ENCODE peak calls at places on chromosome 4, in ten cellular contexts. W, Y, D, B, J, M, H, S, I and T are unnamed samples. For H3K4me1, the result is how much of the 10 kb centered on the place peaks cover.

GRCh38 chr4:170014359-170015008 is 11.7 kb downstream of the MFAP3L start:
- DNase-seq in B (no peak), M (peak), H (no peak), J (no peak), W (no peak), D (no peak), Y (no peak), I (no peak), S (no peak), T (no peak)

GRCh38 chr4:3866813-3867129 is 100.6 kb downstream of the ADRA2C start:
- DNase-seq in D (peak), B (no peak), I (no peak), J (no peak), H (no peak), M (no peak), W (no peak), S (no peak), Y (no peak), T (peak)

GRCh38 chr4:67430989-67431388 is 114.3 kb downstream of the CENPC start:
- DNase-seq in W (no peak), D (no peak), J (no peak), B (no peak), I (no peak), H (no peak), M (no peak), Y (no peak), S (no peak), T (no peak)

GRCh38 chr4:154743683-154744340 is at the start of gene LRAT:
- DNase-seq in I (peak), B (no peak), D (peak), S (peak), M (no peak), Y (peak), J (peak), W (peak), H (peak), T (peak)

GRCh38 chr4:74640111-74640903 is 154.0 kb downstream of the BTC start:
- DNase-seq in B (peak), D (no peak), S (no peak), W (no peak), J (no peak), H (no peak), I (no peak), Y (no peak), M (no peak), T (no peak)

GRCh38 chr4:27066591-27066990 is 205.9 kb downstream of the STIM2 start:
- DNase-seq in M (no peak), S (peak), D (peak), J (no peak), Y (no peak), I (no peak), H (no peak), B (no peak), W (peak), T (no peak)

GRCh38 chr4:22003878-22004277 is 55.3 kb upstream of the KCNIP4 start:
- DNase-seq in H (no peak), J (no peak), M (no peak), D (no peak), B (no peak), Y (no peak), I (no peak), S (no peak), W (no peak), T (no peak)

GRCh38 chr4:184357164-184357563 is 117.2 kb downstream of the IRF2 start:
- DNase-seq in D (no peak), W (no peak), H (no peak), J (no peak), I (no peak), S (no peak), Y (no peak), B (no peak), M (no peak), T (no peak)

GRCh38 chr4:123352240-123352945 is 44.2 kb upstream of the SPRY1 start:
- DNase-seq in M (no peak), J (no peak), I (no peak), H (peak), Y (no peak), S (no peak), B (peak), D (no peak), W (no peak), T (no peak)

GRCh38 chr4:123351713-123352112 is 44.9 kb upstream of the SPRY1 start:
- DNase-seq in H (no peak), D (no peak), W (no peak), B (no peak), Y (no peak), I (peak), M (no peak), J (peak), S (no peak), T (no peak)

GRCh38 chr4:123349401-123350190 is 47.0 kb upstream of the SPRY1 start:
- DNase-seq in I (peak), W (no peak), S (no peak), M (no peak), J (no peak), D (peak), Y (no peak), B (no peak), H (no peak), T (no peak)

GRCh38 chr4:123350191-123350544 is 46.4 kb upstream of the SPRY1 start:
- DNase-seq in Y (no peak), D (peak), W (no peak), H (no peak), M (no peak), I (peak), B (no peak), S (no peak), J (no peak), T (no peak)

DNA sequence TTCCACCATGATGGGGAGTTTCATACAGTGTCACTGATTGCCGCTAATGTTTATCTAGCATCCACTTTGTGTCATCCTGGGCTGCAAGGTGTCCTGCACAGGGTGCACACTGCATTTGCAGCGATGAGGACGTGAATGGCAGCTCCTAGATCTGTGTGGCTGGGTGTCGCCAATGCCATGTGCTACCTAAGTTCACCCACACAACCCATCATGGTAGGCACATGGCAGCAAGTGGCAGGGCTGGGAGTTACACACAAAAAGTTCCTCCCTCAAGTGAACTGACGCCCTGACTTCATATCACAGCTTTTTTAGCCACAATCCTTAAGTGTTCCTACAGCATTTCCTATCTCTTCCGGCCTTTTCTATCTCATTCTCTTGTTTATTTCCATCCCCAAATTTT is 45.9 kb upstream of the SPRY1 start:
- DNase-seq in Y (no peak), B (no peak), W (no peak), J (no peak), M (no peak), I (no peak), D (no peak), S (no peak), H (no peak), T (no peak)
- H3K4me1 ChIP-seq in Y (under half), B (under half), W (under half), J (under half), M (under half), I (under half), D (under half), S (under half), H (under half), T (under half)

GRCh38 chr4:164616961-164617360 is 137.0 kb upstream of the SMIM31 start:
- DNase-seq in M (no peak), H (no peak), B (no peak), J (no peak), D (peak), S (no peak), W (no peak), I (no peak), Y (no peak), T (no peak)

GRCh38 chr4:164615964-164616363 is 138.0 kb upstream of the SMIM31 start:
- DNase-seq in H (no peak), J (no peak), B (no peak), I (no peak), Y (no peak), S (no peak), W (no peak), M (no peak), D (no peak), T (no peak)

GRCh38 chr4:164617426-164617825 is 136.5 kb upstream of the SMIM31 start:
- DNase-seq in W (no peak), J (no peak), M (no peak), S (no peak), D (no peak), I (no peak), B (no peak), H (no peak), Y (no peak), T (no peak)

GRCh38 chr4:164613761-164614277 is 140.1 kb upstream of the SMIM31 start:
- DNase-seq in W (no peak), B (no peak), D (no peak), J (no peak), S (no peak), Y (no peak), I (peak), M (no peak), H (no peak), T (no peak)

DNA sequence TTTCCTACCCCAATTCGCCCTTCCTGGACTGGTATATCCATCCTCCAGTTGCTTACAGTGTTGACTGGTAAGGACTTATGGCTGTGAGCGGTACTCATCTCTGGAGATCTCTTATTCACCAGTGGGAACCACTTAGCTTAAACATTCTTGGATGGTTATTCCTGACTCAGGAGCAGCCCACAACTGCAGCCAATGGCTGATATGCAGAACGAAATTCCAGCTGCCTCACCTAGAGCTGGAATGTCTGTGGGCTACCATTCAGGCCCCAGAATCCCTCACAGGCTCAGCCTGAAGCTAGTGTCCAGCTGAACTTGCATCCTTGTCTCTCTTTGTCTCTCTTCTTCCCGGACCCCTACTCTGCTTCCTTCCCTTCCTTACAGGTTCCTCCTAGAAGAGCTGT is 138.9 kb upstream of the SMIM31 start:
- DNase-seq in Y (no peak), J (no peak), I (no peak), W (no peak), S (no peak), D (peak), B (no peak), H (no peak), M (no peak), T (no peak)
- TF ChIP-seq CTCF in Y (no peak), J (no peak), I (no peak), W (no peak), S (no peak), D (no peak), B (no peak), H (no peak), M (no peak), T (no peak)

GRCh38 chr4:153084939-153085630 is 119.2 kb upstream of the TRIM2 start:
- DNase-seq in M (peak), S (peak), H (peak), D (peak), B (peak), W (peak), J (peak), Y (peak), I (peak), T (no peak)

GRCh38 chr4:153094435-153094834 is 109.8 kb upstream of the TRIM2 start:
- DNase-seq in D (no peak), I (no peak), J (no peak), H (peak), S (no peak), M (no peak), B (no peak), W (no peak), Y (no peak), T (no peak)

GRCh38 chr4:153090670-153091385 is 113.4 kb upstream of the TRIM2 start:
- DNase-seq in W (no peak), Y (no peak), J (no peak), I (no peak), S (no peak), M (no peak), B (no peak), H (no peak), D (no peak), T (no peak)

GRCh38 chr4:153087671-153088194 is 116.5 kb upstream of the TRIM2 start:
- DNase-seq in I (no peak), Y (no peak), H (no peak), D (no peak), W (no peak), S (no peak), B (no peak), M (no peak), J (no peak), T (no peak)

GRCh38 chr4:153089781-153090180 is 114.5 kb upstream of the TRIM2 start:
- DNase-seq in Y (no peak), H (no peak), B (no peak), D (no peak), W (no peak), I (no peak), J (no peak), M (no peak), S (no peak), T (no peak)
- H3K4me3 ChIP-seq in Y (no peak), H (no peak), B (no peak), D (no peak), W (no peak), I (no peak), J (no peak), M (no peak), S (no peak), T (no peak)

DNA sequence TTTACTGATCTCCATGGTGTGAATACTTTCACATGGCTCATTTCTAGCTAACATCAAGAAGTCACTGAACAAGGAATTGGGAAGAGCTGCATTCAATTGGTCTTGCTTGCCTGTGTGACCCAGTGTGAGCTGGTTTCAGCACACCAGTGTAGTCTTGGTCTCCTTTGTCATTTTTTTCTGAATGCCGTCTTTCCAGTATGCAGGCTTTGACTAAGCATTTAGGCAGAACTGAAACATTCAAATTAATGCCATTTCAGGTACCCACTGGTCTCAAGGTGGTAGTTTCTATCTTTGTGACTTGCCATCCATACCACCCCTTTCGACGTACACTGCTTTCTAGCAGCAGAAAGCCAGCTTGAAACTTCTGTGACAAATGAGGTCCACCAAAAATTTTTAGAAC is 550.5 kb upstream of the BOD1L1 start:
- DNase-seq in S (no peak), J (no peak), H (no peak), M (no peak), Y (no peak), W (no peak), D (peak), I (no peak), B (no peak), T (no peak)
- H3K4me1 ChIP-seq in S (under half), J (under half), H (under half), M (under half), Y (under half), W (under half), D (under half), I (under half), B (under half), T (under half)

GRCh38 chr4:54110019-54110416 is 10.1 kb downstream of the GSX2 start:
- DNase-seq in B (no peak), W (no peak), I (no peak), J (no peak), D (no peak), M (no peak), Y (no peak), S (no peak), H (no peak), T (no peak)

GRCh38 chr4:54103190-54103574 is 3.2 kb downstream of the GSX2 start:
- DNase-seq in I (no peak), S (no peak), M (no peak), H (no peak), J (no peak), W (no peak), B (no peak), Y (no peak), D (peak), T (no peak)

GRCh38 chr4:54109226-54110018 is 9.5 kb downstream of the GSX2 start:
- DNase-seq in W (no peak), S (no peak), I (no peak), Y (no peak), D (peak), H (no peak), B (no peak), M (no peak), J (no peak), T (no peak)

GRCh38 chr4:54104907-54105306 is 4.9 kb downstream of the GSX2 start:
- DNase-seq in D (no peak), W (no peak), S (no peak), I (no peak), B (no peak), J (no peak), Y (no peak), H (no peak), M (no peak), T (no peak)

GRCh38 chr4:54107951-54108740 is 8.2 kb downstream of the GSX2 start:
- DNase-seq in I (no peak), H (no peak), B (no peak), D (peak), S (no peak), Y (no peak), W (no peak), M (no peak), J (no peak), T (no peak)
- TF ChIP-seq CTCF in I (no peak), H (no peak), B (no peak), D (peak), S (no peak), Y (no peak), W (no peak), M (no peak), J (no peak), T (no peak)

GRCh38 chr4:7382634-7383014 is 52.1 kb downstream of the PSAPL1 start:
- DNase-seq in S (no peak), B (no peak), Y (no peak), H (no peak), I (no peak), J (peak), W (peak), M (no peak), D (peak), T (peak)
- H3K4me3 ChIP-seq in S (no peak), B (no peak), Y (no peak), H (no peak), I (no peak), J (no peak), W (no peak), M (no peak), D (no peak), T (no peak)

DNA sequence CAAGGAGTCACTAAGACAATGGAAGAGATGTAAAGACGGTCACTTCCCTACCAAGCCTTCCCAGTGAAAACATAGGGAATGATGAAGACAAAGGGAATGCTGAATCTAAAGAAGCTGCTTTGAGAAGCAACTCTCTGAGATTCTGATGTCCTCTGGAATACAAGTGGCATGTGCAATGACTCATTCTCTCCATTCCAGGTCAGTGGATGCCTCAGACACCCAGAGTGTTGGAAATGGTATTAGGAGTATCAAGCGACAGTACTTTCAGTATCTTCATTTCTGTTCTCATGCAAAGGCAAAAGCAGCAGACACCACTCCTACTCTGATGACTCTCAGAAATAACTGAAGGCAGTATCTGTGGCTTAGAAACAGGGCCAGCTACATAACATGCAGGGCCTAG is 102.6 kb downstream of the FSTL5 start:
- DNase-seq in M (no peak), I (peak), Y (no peak), S (no peak), D (peak), J (no peak), W (no peak), H (no peak), B (no peak), T (no peak)
- H3K4me1 ChIP-seq in M (under half), I (under half), Y (under half), S (under half), D (under half), J (under half), W (under half), H (under half), B (under half), T (under half)

DNA sequence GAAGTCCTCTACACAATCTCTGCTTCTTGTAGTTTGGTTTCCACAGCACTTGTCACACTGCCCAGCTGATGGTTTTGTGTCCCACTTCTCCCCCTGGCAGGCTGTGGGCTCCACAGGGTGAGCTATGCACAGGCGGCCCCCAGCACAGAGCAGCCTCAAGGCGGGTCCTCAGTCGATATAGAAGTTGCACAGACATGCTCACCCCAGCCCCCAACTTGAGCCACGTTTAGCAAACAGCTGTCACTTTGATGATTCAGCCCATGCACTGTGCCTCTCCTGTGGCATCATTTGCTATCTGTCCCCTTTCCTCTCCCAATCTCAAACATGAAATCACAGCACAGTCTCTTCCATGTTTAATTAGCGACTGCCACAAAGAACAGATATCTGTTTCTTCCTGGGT is 205.1 kb downstream of the EVC2 start:
- DNase-seq in D (no peak), Y (no peak), W (no peak), B (no peak), J (no peak), H (no peak), S (no peak), I (no peak), M (no peak), T (no peak)
- TF ChIP-seq CTCF in D (no peak), Y (no peak), W (no peak), B (no peak), J (no peak), H (no peak), S (no peak), I (no peak), M (no peak), T (no peak)